ENCODE peak calls at places on chromosomes 16 and 17, in four cellular contexts. H is HCT116; L is EL; D is stimulated activated CD4-positive, alpha-beta T cell treated with anti-CD3 and anti-CD28 coated beads, Interleukin-1b, Interleukin-23, amount 100 ng/mL, for 1 hour. B is an unnamed sample.

GRCh38 chr16:83732536-83732935 is 75.2 kb upstream of the HSBP1 start:
- DNase-seq in D (no peak), L (no peak), H (no peak), B (no peak)

GRCh38 chr16:31876955-31877828 is 3.6 kb downstream of the ZNF267 start:
- DNase-seq in L (peak; percentile 82), D (no peak), H (no peak), B (peak; percentile 80)

GRCh38 chr17:58513913-58514794 is at the start of gene MTMR4:
- DNase-seq in D (peak; percentile 54), H (peak; percentile 54), L (peak; percentile 82), B (peak; percentile 87)

GRCh38 chr16:75017670-75018525 is 19.1 kb downstream of the ZNRF1 start:
- DNase-seq in D (no peak), L (no peak), H (no peak), B (no peak)

GRCh38 chr17:77783991-77784820 is 174.3 kb upstream of the TNRC6C start:
- DNase-seq in H (no peak), D (peak; percentile 17), L (no peak), B (no peak)

GRCh38 chr16:2325181-2325580 is 15.3 kb downstream of the ABCA3 start:
- DNase-seq in H (no peak), D (no peak), L (no peak), B (no peak)

GRCh38 chr16:4664538-4665418 is 28.6 kb upstream of the NUDT16L1 start:
- DNase-seq in H (no peak), L (no peak), D (no peak), B (no peak)

GRCh38 chr17:31594416-31594815 is 202.9 kb downstream of the RAB11FIP4 start:
- DNase-seq in L (no peak), D (no peak), H (no peak), B (no peak)

GRCh38 chr17:66190738-66191606 is 961 bp downstream of the CEP112 start:
- DNase-seq in D (no peak), H (no peak), L (peak; percentile 52), B (peak; percentile 73)

GRCh38 chr16:47731252-47731651 is 270.1 kb downstream of the PHKB start:
- DNase-seq in L (peak; percentile 83), H (no peak), D (no peak), B (peak; percentile 46)

GRCh38 chr16:31710134-31710533 is 163.5 kb upstream of the ZNF267 start:
- DNase-seq in L (no peak), H (no peak), D (no peak), B (no peak)

GRCh38 chr17:70478883-70479282 is 309.6 kb downstream of the KCNJ2 start:
- DNase-seq in D (no peak), L (no peak), H (no peak), B (no peak)

GRCh38 chr16:74449470-74449869 is 28.2 kb upstream of the CLEC18B start:
- DNase-seq in L (peak; percentile 85), D (no peak), H (peak; percentile 49), B (peak; percentile 65)

GRCh38 chr17:40577611-40578065 is 12.4 kb upstream of the CCR7 start:
- DNase-seq in L (no peak), D (no peak), H (no peak), B (no peak)